ENCODE peak calls at places on chromosome X, in five cellular contexts. U is memory B cell; R is activated CD4-positive, alpha-beta T cell treated with anti-CD3 and anti-CD28 coated beads, Interleukin-2, amount 10 ng/mL, durations not matched to agents 7 days and 5 days; H is T-helper 1 cell; Q is mucosa of descending colon. X is an unnamed sample.

GRCh38 chrX:130125090-130125489 is 14.8 kb upstream of the ELF4 start:
- DNase-seq in U (no peak), R (no peak), H (no peak), Q (no peak), X (peak)

GRCh38 chrX:66015906-66016689 is 23.8 kb downstream of the VSIG4 start:
- DNase-seq in U (no peak), R (no peak), H (no peak), Q (no peak), X (no peak)

GRCh38 chrX:143437439-143437838 is 79.8 kb downstream of the SPANXN3 start:
- DNase-seq in U (no peak), R (no peak), H (no peak), Q (no peak), X (no peak)

GRCh38 chrX:15511563-15511962 is 11.0 kb downstream of the BMX start:
- DNase-seq in U (no peak), R (no peak), H (no peak), Q (no peak), X (peak)

GRCh38 chrX:124651031-124651430 is 304.7 kb downstream of the SH2D1A start:
- DNase-seq in U (no peak), R (no peak), H (no peak), Q (no peak), X (no peak)

GRCh38 chrX:55867254-55867653 is 149.7 kb downstream of the RRAGB start:
- DNase-seq in U (no peak), R (peak), H (no peak), Q (no peak), X (no peak)

GRCh38 chrX:100479329-100479728 is 69.3 kb upstream of the PCDH19 start:
- DNase-seq in U (no peak), R (no peak), H (no peak), Q (no peak), X (no peak)

GRCh38 chrX:22526339-22526738 is 253.6 kb downstream of the CBLL2 start:
- DNase-seq in U (peak), R (no peak), H (no peak), Q (no peak), X (no peak)

GRCh38 chrX:80810365-80810978 is 795 bp upstream of the BRWD3 start:
- DNase-seq in U (no peak), R (no peak), H (no peak), Q (no peak), X (peak)

GRCh38 chrX:124257924-124258706 is 74.3 kb upstream of the TEX13D start:
- DNase-seq in U (no peak), R (no peak), H (no peak), Q (no peak), X (no peak)

GRCh38 chrX:50988649-50989048 is 78.1 kb downstream of the BMP15 start:
- DNase-seq in U (no peak), R (peak), H (peak), Q (no peak), X (peak)

GRCh38 chrX:149453030-149453429 is 52.1 kb downstream of the IDS start:
- DNase-seq in U (no peak), R (no peak), H (no peak), Q (no peak), X (peak)

GRCh38 chrX:79415056-79415455 is 47.9 kb upstream of the ITM2A start:
- DNase-seq in U (no peak), R (no peak), H (no peak), Q (no peak), X (no peak)

GRCh38 chrX:53287493-53288138 is 6.2 kb upstream of the IQSEC2 start:
- DNase-seq in U (no peak), R (peak), H (peak), Q (peak), X (peak)

GRCh38 chrX:54825716-54826428 is 18.3 kb downstream of the MAGED2 start:
- DNase-seq in U (no peak), R (no peak), H (no peak), Q (no peak), X (no peak)

GRCh38 chrX:16612257-16612987 is 37.5 kb upstream of the S100G start:
- DNase-seq in U (no peak), R (no peak), H (no peak), Q (no peak), X (no peak)

GRCh38 chrX:44314259-44314734 is 29.2 kb downstream of the EFHC2 start:
- DNase-seq in U (no peak), R (no peak), H (no peak), Q (no peak), X (peak)